ENCODE peak calls at places on chromosomes 6 and 20, in four cellular contexts. One of them, this sample, is unnamed.

GRCh38 chr20:48273843-48274242 is 488.6 kb upstream of the SULF2 start:
- DNase-seq in psoas muscle: no peak
- DNase-seq in heart left ventricle: no peak
- DNase-seq in esophagus squamous epithelium: no peak
- DNase-seq in this sample: no peak

GRCh38 chr6:26331809-26332226 is 33.2 kb upstream of the BTN3A2 start:
- DNase-seq in psoas muscle: no peak
- DNase-seq in esophagus squamous epithelium: no peak
- DNase-seq in heart left ventricle: no peak
- DNase-seq in this sample: no peak

GRCh38 chr6:144394209-144394608 is 109.1 kb downstream of the UTRN start:
- DNase-seq in psoas muscle: no peak
- DNase-seq in esophagus squamous epithelium: no peak
- DNase-seq in heart left ventricle: no peak
- DNase-seq in this sample: no peak

GRCh38 chr20:32333988-32334885 is 23.9 kb upstream of the ASXL1 start:
- DNase-seq in psoas muscle: no peak
- DNase-seq in esophagus squamous epithelium: no peak
- DNase-seq in heart left ventricle: peak
- DNase-seq in this sample: peak

GRCh38 chr6:3825331-3825831 is 23.8 kb upstream of the FAM50B start:
- DNase-seq in esophagus squamous epithelium: no peak
- DNase-seq in heart left ventricle: peak
- DNase-seq in psoas muscle: peak
- DNase-seq in this sample: peak

GRCh38 chr6:125537090-125537489 is 212.3 kb upstream of the HEY2 start:
- DNase-seq in psoas muscle: no peak
- DNase-seq in heart left ventricle: no peak
- DNase-seq in esophagus squamous epithelium: no peak
- DNase-seq in this sample: no peak

GRCh38 chr6:14074723-14075503 is 42.7 kb upstream of the CD83 start:
- DNase-seq in esophagus squamous epithelium: no peak
- DNase-seq in heart left ventricle: no peak
- DNase-seq in psoas muscle: no peak
- DNase-seq in this sample: peak

GRCh38 chr6:143457563-143458359 is 7.2 kb downstream of the PEX3 start:
- DNase-seq in psoas muscle: no peak
- DNase-seq in heart left ventricle: no peak
- DNase-seq in esophagus squamous epithelium: no peak
- DNase-seq in this sample: no peak

GRCh38 chr6:166514196-166514595 is 72.3 kb downstream of the RAMACL start:
- DNase-seq in heart left ventricle: no peak
- DNase-seq in esophagus squamous epithelium: no peak
- DNase-seq in psoas muscle: no peak
- DNase-seq in this sample: no peak

GRCh38 chr20:51514836-51515235 is 27.7 kb downstream of the NFATC2 start:
- DNase-seq in esophagus squamous epithelium: no peak
- DNase-seq in psoas muscle: no peak
- DNase-seq in heart left ventricle: no peak
- DNase-seq in this sample: no peak

GRCh38 chr6:104572901-104573300 is 286.8 kb downstream of the HACE1 start:
- DNase-seq in psoas muscle: no peak
- DNase-seq in esophagus squamous epithelium: no peak
- DNase-seq in heart left ventricle: no peak
- DNase-seq in this sample: no peak

GRCh38 chr6:3653528-3654070 is 97.9 kb downstream of the PXDC1 start:
- DNase-seq in psoas muscle: no peak
- DNase-seq in heart left ventricle: no peak
- DNase-seq in esophagus squamous epithelium: no peak
- DNase-seq in this sample: no peak

GRCh38 chr6:131268303-131268702 is 133.0 kb downstream of the AKAP7 start:
- DNase-seq in psoas muscle: no peak
- DNase-seq in esophagus squamous epithelium: no peak
- DNase-seq in heart left ventricle: no peak
- DNase-seq in this sample: no peak

GRCh38 chr20:7606941-7607340 is 333.3 kb downstream of the HAO1 start:
- DNase-seq in heart left ventricle: no peak
- DNase-seq in esophagus squamous epithelium: no peak
- DNase-seq in psoas muscle: no peak
- DNase-seq in this sample: no peak

GRCh38 chr20:33653900-33654596 is 8.1 kb upstream of the C20orf144 start:
- DNase-seq in psoas muscle: no peak
- DNase-seq in esophagus squamous epithelium: no peak
- DNase-seq in heart left ventricle: no peak
- DNase-seq in this sample: no peak

GRCh38 chr6:130760006-130760405 is 67.2 kb upstream of the SMLR1 start:
- DNase-seq in psoas muscle: no peak
- DNase-seq in esophagus squamous epithelium: no peak
- DNase-seq in heart left ventricle: no peak
- DNase-seq in this sample: no peak

GRCh38 chr6:27040244-27041042 is 207.1 kb upstream of the PRSS16 start:
- DNase-seq in psoas muscle: no peak
- DNase-seq in esophagus squamous epithelium: no peak
- DNase-seq in heart left ventricle: no peak
- DNase-seq in this sample: no peak

GRCh38 chr6:99282479-99283062 is 66.9 kb downstream of the FAXC start:
- DNase-seq in esophagus squamous epithelium: no peak
- DNase-seq in psoas muscle: no peak
- DNase-seq in heart left ventricle: no peak
- DNase-seq in this sample: no peak

GRCh38 chr20:63242736-63243135 is 7.0 kb downstream of the BIRC7 start:
- DNase-seq in psoas muscle: no peak
- DNase-seq in heart left ventricle: no peak
- DNase-seq in esophagus squamous epithelium: no peak
- DNase-seq in this sample: no peak

GRCh38 chr6:150617496-150618460 is 18.1 kb downstream of the PLEKHG1 start:
- DNase-seq in heart left ventricle: no peak
- DNase-seq in esophagus squamous epithelium: no peak
- DNase-seq in psoas muscle: no peak
- DNase-seq in this sample: no peak

GRCh38 chr6:41430875-41431274 is 95.5 kb downstream of the NCR2 start:
- DNase-seq in psoas muscle: peak
- DNase-seq in esophagus squamous epithelium: no peak
- DNase-seq in heart left ventricle: no peak
- DNase-seq in this sample: no peak

GRCh38 chr20:62064788-62065668 is 653 bp downstream of the TAF4 start:
- DNase-seq in psoas muscle: peak
- DNase-seq in esophagus squamous epithelium: no peak
- DNase-seq in heart left ventricle: no peak
- DNase-seq in this sample: no peak

GRCh38 chr20:14631011-14631410 is 293.6 kb upstream of the FLRT3 start:
- DNase-seq in heart left ventricle: no peak
- DNase-seq in psoas muscle: no peak
- DNase-seq in esophagus squamous epithelium: no peak
- DNase-seq in this sample: no peak

GRCh38 chr6:43396408-43397149 is 27.1 kb upstream of the ZNF318 start:
- DNase-seq in heart left ventricle: no peak
- DNase-seq in psoas muscle: no peak
- DNase-seq in esophagus squamous epithelium: no peak
- DNase-seq in this sample: no peak

GRCh38 chr6:122696853-122697252 is 82.7 kb upstream of the FABP7 start:
- DNase-seq in heart left ventricle: no peak
- DNase-seq in esophagus squamous epithelium: no peak
- DNase-seq in psoas muscle: no peak
- DNase-seq in this sample: no peak

GRCh38 chr6:16168858-16169257 is 40.0 kb downstream of the MYLIP start:
- DNase-seq in heart left ventricle: no peak
- DNase-seq in psoas muscle: no peak
- DNase-seq in esophagus squamous epithelium: no peak
- DNase-seq in this sample: no peak

GRCh38 chr20:42219005-42219404 is 600.8 kb upstream of the CHD6 start:
- DNase-seq in psoas muscle: no peak
- DNase-seq in heart left ventricle: no peak
- DNase-seq in esophagus squamous epithelium: no peak
- DNase-seq in this sample: no peak

GRCh38 chr20:64066984-64067605 is 4.1 kb downstream of the TCEA2 start:
- DNase-seq in heart left ventricle: no peak
- DNase-seq in esophagus squamous epithelium: no peak
- DNase-seq in psoas muscle: no peak
- DNase-seq in this sample: no peak

GRCh38 chr20:24543741-24544140 is 74.3 kb downstream of the SYNDIG1 start:
- DNase-seq in heart left ventricle: no peak
- DNase-seq in psoas muscle: no peak
- DNase-seq in esophagus squamous epithelium: no peak
- DNase-seq in this sample: no peak

GRCh38 chr20:42686057-42686456 is 503.6 kb downstream of the PTPRT start:
- DNase-seq in heart left ventricle: no peak
- DNase-seq in psoas muscle: no peak
- DNase-seq in esophagus squamous epithelium: no peak
- DNase-seq in this sample: no peak

GRCh38 chr6:28335040-28335563 is 846 bp downstream of the ZSCAN31 start:
- DNase-seq in heart left ventricle: no peak
- DNase-seq in esophagus squamous epithelium: no peak
- DNase-seq in psoas muscle: no peak
- DNase-seq in this sample: no peak

GRCh38 chr6:71238351-71238750 is 50.3 kb upstream of the OGFRL1 start:
- DNase-seq in heart left ventricle: no peak
- DNase-seq in psoas muscle: no peak
- DNase-seq in esophagus squamous epithelium: no peak
- DNase-seq in this sample: no peak

GRCh38 chr6:146883640-146884531 is 285.1 kb downstream of the ADGB start:
- DNase-seq in esophagus squamous epithelium: no peak
- DNase-seq in psoas muscle: no peak
- DNase-seq in heart left ventricle: no peak
- DNase-seq in this sample: no peak

GRCh38 chr6:146884728-146885127 is 286.0 kb downstream of the ADGB start:
- DNase-seq in heart left ventricle: no peak
- DNase-seq in psoas muscle: no peak
- DNase-seq in esophagus squamous epithelium: no peak
- DNase-seq in this sample: no peak

GRCh38 chr6:146878564-146879343 is 280.0 kb downstream of the ADGB start:
- DNase-seq in psoas muscle: no peak
- DNase-seq in heart left ventricle: no peak
- DNase-seq in esophagus squamous epithelium: no peak
- DNase-seq in this sample: no peak

GRCh38 chr6:146879406-146880117 is 280.8 kb downstream of the ADGB start:
- DNase-seq in psoas muscle: no peak
- DNase-seq in heart left ventricle: no peak
- DNase-seq in esophagus squamous epithelium: no peak
- DNase-seq in this sample: no peak

GRCh38 chr6:146881228-146882181 is 282.7 kb downstream of the ADGB start:
- DNase-seq in esophagus squamous epithelium: no peak
- DNase-seq in psoas muscle: no peak
- DNase-seq in heart left ventricle: no peak
- DNase-seq in this sample: no peak
- H3K27ac ChIP-seq in esophagus squamous epithelium: no peak
- H3K27ac ChIP-seq in psoas muscle: no peak
- H3K27ac ChIP-seq in heart left ventricle: no peak
- H3K27ac ChIP-seq in this sample: no peak

DNA sequence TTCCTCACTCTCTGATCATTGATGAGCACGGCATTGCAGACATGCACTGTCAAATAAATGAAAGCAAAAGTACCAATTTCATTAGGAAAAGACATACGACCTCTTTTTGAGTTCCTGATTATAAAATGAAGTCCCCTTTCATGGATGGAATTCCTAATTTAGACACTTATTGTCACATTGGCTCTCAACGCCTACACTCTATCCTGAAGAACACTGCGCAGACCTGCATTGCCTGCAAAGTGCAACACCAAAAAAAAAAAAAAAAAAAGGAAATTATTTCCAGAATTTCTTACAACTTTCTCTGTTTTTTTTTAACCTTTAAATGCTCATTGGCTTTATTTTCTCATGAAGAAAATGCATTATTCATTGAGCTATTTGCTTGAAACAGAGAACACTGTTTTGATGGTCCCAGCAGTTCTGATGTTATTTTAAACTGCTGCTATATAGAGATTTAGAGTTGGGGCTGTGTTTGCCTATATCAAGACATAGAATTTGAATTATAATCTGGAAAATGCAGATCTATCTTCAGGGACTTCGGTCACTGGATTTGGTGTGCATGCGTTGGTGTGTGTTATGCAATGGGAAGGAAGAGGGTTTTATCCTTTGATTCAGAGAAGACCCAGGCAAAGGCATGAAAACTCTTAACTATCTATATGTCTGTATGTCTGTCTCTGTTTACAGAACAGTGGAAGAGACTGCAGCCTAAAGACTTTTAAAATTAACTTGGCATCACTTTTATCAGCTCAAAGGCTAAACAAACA is 1.8 kb downstream of the ADGRB3 start:
- DNase-seq in psoas muscle: no peak
- DNase-seq in esophagus squamous epithelium: no peak
- DNase-seq in heart left ventricle: no peak
- DNase-seq in this sample: no peak
- H3K4me3 ChIP-seq in psoas muscle: peak
- H3K4me3 ChIP-seq in esophagus squamous epithelium: no peak
- H3K4me3 ChIP-seq in heart left ventricle: peak
- H3K4me3 ChIP-seq in this sample: peak

GRCh38 chr20:52785678-52786077 is 186.5 kb upstream of the TSHZ2 start:
- DNase-seq in esophagus squamous epithelium: no peak
- DNase-seq in psoas muscle: no peak
- DNase-seq in heart left ventricle: no peak
- DNase-seq in this sample: no peak

GRCh38 chr20:52789716-52790115 is 182.4 kb upstream of the TSHZ2 start:
- DNase-seq in heart left ventricle: no peak
- DNase-seq in psoas muscle: no peak
- DNase-seq in esophagus squamous epithelium: no peak
- DNase-seq in this sample: no peak

GRCh38 chr20:52779125-52779524 is 193.0 kb upstream of the TSHZ2 start:
- DNase-seq in esophagus squamous epithelium: no peak
- DNase-seq in heart left ventricle: no peak
- DNase-seq in psoas muscle: no peak
- DNase-seq in this sample: no peak

GRCh38 chr20:52783769-52784168 is 188.4 kb upstream of the TSHZ2 start:
- DNase-seq in heart left ventricle: no peak
- DNase-seq in psoas muscle: no peak
- DNase-seq in esophagus squamous epithelium: no peak
- DNase-seq in this sample: no peak
- TF ChIP-seq CTCF in heart left ventricle: no peak
- TF ChIP-seq CTCF in psoas muscle: no peak
- TF ChIP-seq CTCF in esophagus squamous epithelium: no peak
- TF ChIP-seq CTCF in this sample: peak

DNA sequence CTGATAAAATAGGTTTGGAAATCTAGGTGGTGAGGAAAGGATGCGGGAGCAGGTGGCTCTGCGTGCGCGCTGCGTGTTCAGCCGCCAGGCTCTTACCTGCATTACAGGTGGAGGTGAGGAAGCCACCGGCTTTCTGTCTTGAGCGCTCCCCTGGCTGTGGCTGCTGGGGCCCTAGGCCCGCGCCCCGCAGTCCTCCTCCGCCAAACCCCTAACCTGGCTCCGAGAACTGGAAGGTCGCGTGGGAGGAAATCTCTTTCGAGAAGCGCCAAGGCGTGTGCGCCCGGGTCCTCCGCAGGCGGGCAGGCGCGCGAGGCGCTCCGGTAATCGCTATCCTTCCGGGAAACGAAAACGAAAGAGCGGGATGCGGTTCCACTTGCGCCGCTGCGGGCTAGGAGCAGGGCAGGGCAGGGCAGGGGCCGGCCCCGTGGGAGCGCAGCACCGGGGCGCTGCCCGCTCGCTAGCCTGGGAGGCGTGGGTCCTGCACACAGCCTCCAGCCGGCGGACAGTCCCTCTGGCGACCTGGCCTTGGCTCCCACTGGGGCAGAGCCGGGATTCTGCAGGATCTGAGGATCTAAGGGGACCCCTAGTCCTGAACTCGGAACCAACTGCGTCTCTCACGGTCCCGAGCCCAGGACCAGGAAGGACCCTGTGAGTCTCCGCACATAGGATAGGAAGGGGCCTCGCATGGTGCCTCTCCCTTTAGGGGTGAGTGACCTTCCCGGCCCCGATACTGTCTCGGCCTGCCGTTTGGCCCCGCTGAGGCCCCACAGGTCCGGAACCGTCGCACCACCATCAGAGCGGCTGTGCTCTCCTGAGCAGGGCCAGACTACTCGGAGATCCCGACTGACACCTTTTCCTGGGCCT is at the start of gene ETV7:
- DNase-seq in heart left ventricle: peak
- DNase-seq in psoas muscle: no peak
- DNase-seq in esophagus squamous epithelium: no peak
- DNase-seq in this sample: no peak
- H3K27ac ChIP-seq in heart left ventricle: no peak
- H3K27ac ChIP-seq in psoas muscle: no peak
- H3K27ac ChIP-seq in esophagus squamous epithelium: peak
- H3K27ac ChIP-seq in this sample: peak